ENCODE peak calls at places on chromosomes 11 and 22, in four cellular contexts. T is kidney; W is left ventricle myocardium inferior; E is CD8-positive, alpha-beta memory T cell. F is an unnamed sample. For H3K4me1, the result is how much of the 10 kb centered on the place peaks cover.

GRCh38 chr22:22156716-22157499 is 87.7 kb upstream of the VPREB1 start:
- DNase-seq in W (no peak), T (no peak), E (peak), F (peak)

GRCh38 chr22:31106651-31107205 is 640 bp downstream of the SELENOM start:
- DNase-seq in E (no peak), W (no peak), T (no peak), F (no peak)

GRCh38 chr11:101478587-101479375 is 105.0 kb downstream of the TRPC6 start:
- DNase-seq in E (no peak), T (no peak), W (no peak), F (no peak)

GRCh38 chr22:35949243-35949642 is 79.4 kb downstream of the RBFOX2 start:
- DNase-seq in W (no peak), E (no peak), T (no peak), F (no peak)

GRCh38 chr11:12248330-12248729 is 129.0 kb upstream of the PARVA start:
- DNase-seq in T (peak), E (no peak), W (peak), F (no peak)

GRCh38 chr11:36069576-36070214 is 125.8 kb downstream of the LDLRAD3 start:
- DNase-seq in W (no peak), E (no peak), T (no peak), F (no peak)

GRCh38 chr11:70552167-70552435 is 153.8 kb downstream of the CTTN start:
- DNase-seq in W (no peak), T (peak), E (no peak), F (no peak)

GRCh38 chr11:71080239-71081097 is 171.9 kb downstream of the SHANK2 start:
- DNase-seq in W (peak), E (no peak), T (no peak), F (no peak)

GRCh38 chr11:69380451-69380901 is 86.5 kb downstream of the MYEOV start:
- DNase-seq in E (no peak), T (no peak), W (no peak), F (no peak)

GRCh38 chr11:59802639-59803176 is 7.9 kb downstream of the MRPL16 start:
- DNase-seq in W (no peak), E (peak), T (no peak), F (peak)

GRCh38 chr11:128412847-128413791 is 174.2 kb downstream of the ETS1 start:
- DNase-seq in T (no peak), W (no peak), E (no peak), F (no peak)

GRCh38 chr22:29154364-29155048 is 51.2 kb upstream of the EMID1 start:
- DNase-seq in T (peak), W (peak), E (peak), F (peak)

GRCh38 chr11:22337571-22338464 is at the start of gene SLC17A6:
- DNase-seq in W (no peak), E (no peak), T (no peak), F (no peak)

GRCh38 chr22:24067587-24068376 is 56.7 kb downstream of the CABIN1 start:
- DNase-seq in E (no peak), W (no peak), T (peak), F (no peak)

GRCh38 chr11:6655020-6655789 is 404 bp downstream of the DCHS1 start:
- DNase-seq in T (peak), E (peak), W (no peak), F (peak)

GRCh38 chr22:29650370-29650769 is 46.9 kb downstream of the NF2 start:
- DNase-seq in W (no peak), T (no peak), E (no peak), F (no peak)

GRCh38 chr11:13271060-13271693 is 6.4 kb upstream of the BMAL1 start:
- DNase-seq in E (no peak), W (no peak), T (no peak), F (no peak)

GRCh38 chr11:43920598-43921419 is 21.6 kb upstream of the C11orf96 start:
- DNase-seq in W (peak), E (no peak), T (no peak), F (no peak)

GRCh38 chr11:5197538-5197937 is 2.9 kb downstream of the OR51V1 start:
- DNase-seq in W (no peak), T (no peak), E (no peak), F (no peak)

GRCh38 chr22:44307509-44308169 is 5.1 kb downstream of the SHISAL1 start:
- DNase-seq in W (no peak), E (no peak), T (no peak), F (no peak)

GRCh38 chr22:45934659-45935341 is 42.2 kb downstream of the WNT7B start:
- DNase-seq in W (no peak), T (peak), E (no peak), F (no peak)

GRCh38 chr11:21142007-21142406 is 472.6 kb downstream of the NELL1 start:
- DNase-seq in E (no peak), T (no peak), W (no peak), F (no peak)

GRCh38 chr11:82980292-82980691 is 78.8 kb downstream of the DDIAS start:
- DNase-seq in E (no peak), W (no peak), T (no peak), F (no peak)

GRCh38 chr11:78742430-78742829 is 167.8 kb upstream of the NARS2 start:
- DNase-seq in W (peak), T (peak), E (no peak), F (no peak)

GRCh38 chr11:10022764-10023163 is 271.3 kb downstream of the SBF2 start:
- DNase-seq in E (no peak), T (no peak), W (no peak), F (no peak)

GRCh38 chr11:13955971-13956421 is 6.5 kb upstream of the SPON1 start:
- DNase-seq in T (no peak), E (peak), W (peak), F (peak)

GRCh38 chr11:56906683-56907148 is 82.0 kb upstream of the OR5AK2 start:
- DNase-seq in W (no peak), E (no peak), T (no peak), F (no peak)

GRCh38 chr11:94926698-94927237 is 46.6 kb downstream of the CWC15 start:
- DNase-seq in E (no peak), W (peak), T (peak), F (no peak)

GRCh38 chr11:125055107-125055715 is 7.9 kb upstream of the SLC37A2 start:
- DNase-seq in T (no peak), E (no peak), W (no peak), F (no peak)

GRCh38 chr11:77174559-77174958 is 46.5 kb downstream of the MYO7A start:
- DNase-seq in T (peak), W (no peak), E (no peak), F (no peak)

GRCh38 chr22:35217541-35217940 is 39.8 kb upstream of the HMGXB4 start:
- DNase-seq in T (no peak), W (no peak), E (no peak), F (no peak)

GRCh38 chr11:12280199-12280837 is 97.1 kb upstream of the PARVA start:
- DNase-seq in W (no peak), E (no peak), T (peak), F (no peak)

GRCh38 chr11:80855975-80856524 is 1415.2 kb upstream of the TENM4 start:
- DNase-seq in E (no peak), T (no peak), W (no peak), F (no peak)

DNA sequence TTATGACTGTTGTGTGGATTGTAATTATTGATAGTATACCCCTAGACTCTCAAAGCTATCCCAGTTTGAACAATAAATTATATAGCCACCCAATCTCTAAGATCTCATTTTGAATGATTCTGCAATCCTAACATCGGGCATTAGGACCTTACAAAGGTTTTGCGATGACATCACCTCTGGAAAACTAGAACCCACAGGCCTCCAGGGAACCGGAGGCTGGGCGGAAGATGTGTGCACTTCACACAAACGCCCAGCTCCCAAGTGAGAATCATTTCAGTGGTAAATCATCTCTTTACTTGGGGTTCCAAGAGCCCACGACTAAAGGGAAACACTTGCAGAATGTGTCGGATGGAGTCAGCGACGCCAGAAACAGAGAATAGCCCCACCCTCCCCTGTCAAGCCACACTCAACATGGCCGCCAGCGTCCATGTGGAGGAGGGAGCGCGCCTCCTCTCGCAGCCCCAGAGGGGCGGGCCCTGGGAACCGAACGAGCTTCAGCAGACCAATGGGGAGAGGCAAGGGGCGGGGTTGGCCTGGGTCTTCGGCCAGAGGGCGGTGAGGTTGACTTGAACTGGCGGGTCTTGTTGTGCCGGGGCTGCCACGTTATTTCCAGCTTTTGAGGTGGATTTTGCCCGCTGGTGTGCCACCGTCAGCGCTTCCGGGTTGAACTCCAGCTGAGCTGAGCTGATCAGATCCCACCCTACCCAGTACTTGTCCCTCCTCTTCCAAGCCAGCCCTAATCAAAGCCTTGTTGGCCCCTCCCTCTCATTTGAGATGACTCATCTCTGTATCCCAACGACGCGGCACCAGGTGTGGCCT is 8.4 kb upstream of the MRPL48 start:
- DNase-seq in E (peak), W (peak), T (peak), F (peak)
- H3K4me3 ChIP-seq in E (peak), W (peak), T (peak), F (peak)

DNA sequence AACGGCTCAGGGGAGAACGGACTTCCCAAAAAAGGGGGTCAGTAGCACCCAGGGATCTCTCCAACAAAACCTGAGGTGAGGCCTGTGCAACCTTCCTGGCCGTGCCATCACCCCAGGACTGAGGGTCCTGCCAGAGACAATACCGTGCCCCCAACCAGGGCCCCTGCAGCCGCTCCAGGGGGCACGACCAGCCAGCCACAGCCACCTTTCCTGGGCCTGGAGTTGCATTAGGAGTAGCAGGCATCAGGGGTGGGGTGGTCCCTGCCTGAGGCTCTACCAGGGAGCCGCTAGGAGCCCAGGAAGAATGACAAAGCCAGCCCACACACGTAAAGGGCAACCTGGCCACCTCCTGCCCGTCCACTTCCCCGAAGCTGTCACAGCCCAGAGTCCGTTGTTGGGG is 137.8 kb downstream of the BRD1 start:
- DNase-seq in E (no peak), W (no peak), T (no peak), F (no peak)
- H3K4me1 ChIP-seq in E (under half), W (under half), T (under half), F (under half)

DNA sequence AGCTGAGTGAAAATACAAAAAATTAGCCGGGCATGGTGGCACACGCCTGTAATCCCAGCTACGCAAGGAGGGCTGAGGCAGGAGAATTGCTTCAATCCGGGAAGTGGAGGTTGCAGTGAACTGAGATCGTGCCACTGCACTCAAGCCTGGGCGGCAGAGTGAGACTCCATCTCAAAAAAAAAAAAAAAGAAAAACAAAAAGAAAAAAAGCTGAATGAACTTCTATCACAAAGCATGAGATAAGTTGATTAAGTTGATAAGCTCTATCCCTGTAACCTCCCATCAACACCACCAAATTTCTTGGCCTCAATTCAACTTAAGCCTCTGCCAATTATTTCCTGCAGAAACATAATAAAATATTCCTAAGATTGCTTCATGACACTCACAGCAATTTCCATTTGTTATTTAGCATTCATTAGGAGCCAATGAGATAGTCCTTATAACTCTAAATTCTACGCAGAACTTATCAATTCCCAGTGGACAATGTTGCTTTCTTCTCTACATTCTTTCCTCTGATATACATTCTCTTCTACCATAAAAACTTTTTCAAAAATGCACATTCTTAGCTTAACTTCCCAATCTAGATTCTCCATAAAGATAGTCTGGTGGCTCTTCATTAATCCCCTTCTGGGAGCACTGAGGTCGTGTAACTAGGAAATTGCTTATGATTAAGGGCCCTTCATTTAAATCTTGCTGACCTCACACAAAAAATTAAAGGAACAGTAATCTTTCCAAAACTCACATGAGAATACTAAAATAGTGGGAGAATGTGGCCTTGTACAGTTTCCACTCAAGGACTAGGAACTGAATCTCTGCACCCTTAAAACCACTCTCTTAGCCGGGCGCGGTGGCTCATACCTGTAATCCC is 2.9 kb downstream of the AMBRA1 start:
- DNase-seq in W (no peak), E (no peak), T (no peak), F (no peak)
- H3K4me3 ChIP-seq in W (peak), E (no peak), T (peak), F (no peak)

GRCh38 chr11:65488273-65489058 is 10.4 kb upstream of the MALAT1 start:
- DNase-seq in T (peak), E (peak), W (no peak), F (no peak)
- H3K4me1 ChIP-seq in T (half or more), E (under half), W (half or more), F (under half)

GRCh38 chr11:107014871-107015270 is 3.4 kb downstream of the GUCY1A2 start:
- DNase-seq in W (no peak), E (no peak), T (no peak), F (no peak)
- H3K4me3 ChIP-seq in W (peak), E (no peak), T (no peak), F (no peak)

DNA sequence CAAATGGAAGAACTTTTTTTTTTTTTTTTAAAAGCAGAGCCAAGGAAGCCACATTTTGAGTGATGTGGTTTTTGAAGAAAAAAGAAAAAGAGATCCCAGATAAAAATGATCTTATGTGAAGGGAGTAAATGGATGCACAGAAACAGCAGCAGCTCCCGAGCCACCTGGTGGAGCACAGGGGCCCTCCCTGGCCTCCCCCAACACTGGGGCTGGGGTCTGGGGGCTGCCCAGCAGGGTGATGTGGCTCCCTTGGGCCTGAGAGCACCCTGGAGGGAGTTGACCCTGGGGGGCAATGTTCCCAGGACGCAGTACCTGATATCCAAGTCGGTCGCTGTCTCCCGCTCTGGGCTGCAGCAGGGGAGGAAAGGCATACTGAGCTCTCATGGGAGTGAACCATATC is 26.5 kb upstream of the KCNJ11 start:
- DNase-seq in E (no peak), W (no peak), T (no peak), F (no peak)
- H3K4me1 ChIP-seq in E (under half), W (under half), T (under half), F (under half)

DNA sequence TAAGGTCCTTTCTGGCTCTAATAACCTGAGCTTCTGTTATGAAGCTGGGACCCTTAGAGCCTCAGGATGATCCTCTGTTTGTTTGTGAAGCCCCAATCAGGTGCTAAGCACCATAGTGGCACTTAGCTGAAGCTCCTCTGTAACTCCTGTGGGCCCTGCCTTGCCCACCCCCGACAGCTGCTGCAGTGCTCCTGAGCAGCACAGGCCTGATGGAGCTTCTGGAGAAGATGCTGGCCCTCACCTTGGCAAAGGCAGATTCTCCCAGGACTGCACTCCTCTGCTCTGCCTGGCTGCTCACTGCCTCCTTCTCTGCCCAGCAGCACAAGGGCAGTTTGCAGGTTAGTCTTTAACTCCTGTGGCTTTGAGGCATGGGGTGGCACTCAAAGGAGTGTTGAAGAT is 19.0 kb upstream of the CCDC134 start:
- DNase-seq in E (no peak), W (no peak), T (no peak), F (peak)
- H3K4me3 ChIP-seq in E (peak), W (no peak), T (peak), F (peak)

DNA sequence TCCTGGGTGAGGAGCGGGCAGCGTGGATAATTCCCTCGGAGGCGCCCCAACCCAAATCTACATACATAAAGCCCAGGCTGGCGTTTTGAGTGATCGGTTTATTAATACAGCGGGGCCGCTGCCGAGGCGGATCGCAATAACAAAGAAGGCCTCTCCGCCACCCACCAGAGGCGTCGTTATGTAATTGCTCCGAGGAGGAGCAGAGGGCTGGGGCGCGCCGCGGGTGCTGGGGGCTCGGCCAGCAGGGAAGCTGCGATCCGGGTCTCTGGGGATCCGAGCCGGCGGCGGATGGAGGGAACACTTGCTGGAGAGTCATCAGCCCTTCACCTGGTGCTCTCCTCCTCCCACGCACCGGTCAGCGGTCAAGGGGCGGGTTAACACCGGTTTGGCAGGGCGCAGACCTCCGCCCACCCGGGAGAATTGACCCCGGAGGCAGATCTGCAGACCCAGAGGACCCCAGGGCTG is 6.4 kb upstream of the TP53I11 start:
- DNase-seq in T (peak), E (no peak), W (peak), F (no peak)
- H3K4me1 ChIP-seq in T (under half), E (under half), W (under half), F (under half)

GRCh38 chr11:65087827-65088226 is 3.8 kb downstream of the ZFPL1 start:
- DNase-seq in T (no peak), W (no peak), E (no peak), F (no peak)
- H3K4me3 ChIP-seq in T (no peak), W (no peak), E (no peak), F (no peak)

GRCh38 chr11:61691378-61692156 is 11.4 kb downstream of the DAGLA start:
- DNase-seq in E (no peak), W (no peak), T (no peak), F (no peak)
- H3K4me1 ChIP-seq in E (under half), W (half or more), T (under half), F (under half)

F was measured in naive thymus-derived CD4-positive, alpha-beta T cell.